ENCODE peak calls at places on chromosomes 3 and 15, in six cellular contexts. G is effector memory CD4-positive, alpha-beta T cell; X is IMR-90; W is heart left ventricle; Y is HCT116; D is mammary epithelial cell. R is an unnamed sample. For H3K9me3 and H3K4me1, the result is how much of the 10 kb centered on the place peaks cover.

GRCh38 chr15:90489944-90490343 is 39.8 kb upstream of the CRTC3 start:
- DNase-seq in D (no peak), X (peak), Y (no peak), G (no peak), W (no peak), R (no peak)

GRCh38 chr3:82087958-82088357 is 326.5 kb upstream of the GBE1 start:
- DNase-seq in X (peak), G (no peak), W (no peak), D (peak), Y (no peak), R (no peak)

GRCh38 chr3:128730521-128730920 is 4.5 kb downstream of the RAB7A start:
- DNase-seq in Y (no peak), W (no peak), X (no peak), D (no peak), G (no peak), R (no peak)

GRCh38 chr15:43390723-43391122 is 19.8 kb downstream of the TUBGCP4 start:
- DNase-seq in G (no peak), X (peak), W (no peak), D (no peak), Y (no peak), R (no peak)

GRCh38 chr15:39514933-39515332 is 65.9 kb upstream of the THBS1 start:
- DNase-seq in W (no peak), G (no peak), D (no peak), X (no peak), Y (no peak), R (no peak)

GRCh38 chr3:170572665-170573253 is 13.1 kb downstream of the SLC7A14 start:
- DNase-seq in Y (no peak), D (peak), X (peak), W (no peak), G (no peak), R (no peak)

GRCh38 chr3:189588818-189589569 is 42.2 kb upstream of the TP63 start:
- DNase-seq in G (no peak), D (peak), Y (no peak), X (no peak), W (no peak), R (no peak)

GRCh38 chr15:92808611-92809063 is 91.5 kb upstream of the CHD2 start:
- DNase-seq in X (peak), G (no peak), Y (no peak), W (peak), D (peak), R (no peak)

GRCh38 chr15:37099321-37100108 is 834 bp downstream of the MEIS2 start:
- DNase-seq in W (peak), X (peak), D (peak), G (no peak), Y (peak), R (no peak)

GRCh38 chr3:25428003-25428861 is at the start of gene RARB:
- DNase-seq in Y (no peak), G (no peak), X (peak), W (peak), D (peak), R (no peak)

GRCh38 chr15:45431502-45431901 is 53.2 kb upstream of the GATM start:
- DNase-seq in X (no peak), W (no peak), Y (no peak), G (no peak), D (no peak), R (no peak)

GRCh38 chr3:128344046-128344368 is 122.7 kb downstream of the DNAJB8 start:
- DNase-seq in D (no peak), Y (no peak), X (no peak), W (no peak), G (no peak), R (no peak)

GRCh38 chr3:123278446-123278845 is 76.7 kb downstream of the SEC22A start:
- DNase-seq in D (no peak), W (no peak), G (no peak), Y (no peak), X (no peak), R (no peak)

GRCh38 chr3:187924651-187925050 is 179.4 kb upstream of the BCL6 start:
- DNase-seq in W (no peak), G (no peak), D (no peak), X (no peak), Y (no peak), R (no peak)

GRCh38 chr3:195421410-195421809 is 21.4 kb downstream of the ACAP2 start:
- DNase-seq in G (no peak), X (peak), W (no peak), D (no peak), Y (no peak), R (no peak)

GRCh38 chr3:194089357-194090177 is 46.4 kb upstream of the HES1 start:
- DNase-seq in W (peak), X (peak), G (no peak), D (peak), Y (peak), R (no peak)

GRCh38 chr15:95715919-95716318 is 614.6 kb upstream of the NR2F2 start:
- DNase-seq in Y (no peak), G (no peak), X (no peak), W (no peak), D (no peak), R (no peak)
- H3K9me3 ChIP-seq in Y (under half), G (under half), X (under half), W (under half), D (under half), R (under half)

GRCh38 chr3:172061724-172062184 is 22.4 kb downstream of the FNDC3B start:
- DNase-seq in G (no peak), Y (no peak), D (no peak), X (peak), W (no peak), R (no peak)

GRCh38 chr3:172065534-172065933 is 26.2 kb downstream of the FNDC3B start:
- DNase-seq in G (no peak), D (no peak), X (peak), W (no peak), Y (no peak), R (no peak)

GRCh38 chr3:172065967-172066762 is 26.8 kb downstream of the FNDC3B start:
- DNase-seq in X (peak), W (no peak), Y (no peak), D (no peak), G (no peak), R (no peak)

GRCh38 chr3:172066880-172067778 is 27.8 kb downstream of the FNDC3B start:
- DNase-seq in G (no peak), D (no peak), W (no peak), Y (no peak), X (no peak), R (no peak)

GRCh38 chr3:172063456-172064432 is 24.4 kb downstream of the FNDC3B start:
- DNase-seq in Y (no peak), W (no peak), G (no peak), X (no peak), D (no peak), R (no peak)
- H3K4me3 ChIP-seq in Y (no peak), W (no peak), G (no peak), X (no peak), D (no peak), R (no peak)

DNA sequence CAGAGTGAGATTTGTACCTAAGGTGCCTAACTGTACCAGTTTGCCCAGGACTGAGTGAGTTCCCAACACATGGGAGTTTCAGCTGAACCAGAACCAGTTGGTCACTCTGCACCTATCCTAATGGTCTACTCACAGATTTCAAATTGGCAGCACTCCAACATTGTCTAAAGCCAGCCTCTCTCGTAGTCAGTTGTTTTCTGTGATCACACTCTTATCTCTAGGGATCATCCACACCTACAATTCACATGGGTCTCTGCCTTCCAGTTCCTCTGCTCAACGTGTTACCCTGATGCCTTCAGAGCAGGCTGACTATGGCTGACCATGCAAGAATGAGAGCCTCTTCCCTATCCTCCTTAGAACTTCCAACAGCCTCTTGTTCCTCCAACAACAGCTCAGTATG is 624.8 kb downstream of the NTRK3 start:
- DNase-seq in W (no peak), X (no peak), Y (no peak), G (no peak), D (no peak), R (no peak)
- H3K4me1 ChIP-seq in W (under half), X (under half), Y (under half), G (under half), D (under half), R (under half)

GRCh38 chr15:25057574-25057973 is 102.8 kb downstream of the SNRPN start:
- DNase-seq in X (no peak), W (no peak), D (no peak), G (no peak), Y (no peak), R (no peak)
- H3K9me3 ChIP-seq in X (half or more), W (half or more), D (half or more), G (half or more), Y (half or more), R (half or more)

GRCh38 chr15:64369078-64369607 is 12.1 kb downstream of the PCLAF start:
- DNase-seq in X (peak), D (no peak), Y (no peak), G (no peak), W (no peak), R (no peak)

GRCh38 chr15:64373360-64373759 is 7.9 kb downstream of the PCLAF start:
- DNase-seq in X (no peak), D (no peak), G (no peak), W (no peak), Y (no peak), R (no peak)
- H3K4me3 ChIP-seq in X (no peak), D (no peak), G (no peak), W (no peak), Y (no peak), R (no peak)

GRCh38 chr15:31352911-31353811 is 26.5 kb downstream of the KLF13 start:
- DNase-seq in D (no peak), G (no peak), W (peak), Y (no peak), X (peak), R (peak)

GRCh38 chr15:31353931-31354330 is 27.3 kb downstream of the KLF13 start:
- DNase-seq in X (no peak), W (peak), Y (no peak), D (no peak), G (no peak), R (no peak)

GRCh38 chr15:31349233-31350141 is 22.9 kb downstream of the KLF13 start:
- DNase-seq in D (no peak), W (no peak), Y (no peak), G (no peak), X (no peak), R (no peak)

GRCh38 chr15:31350771-31351170 is 24.1 kb downstream of the KLF13 start:
- DNase-seq in Y (no peak), X (no peak), W (no peak), G (no peak), D (no peak), R (no peak)

DNA sequence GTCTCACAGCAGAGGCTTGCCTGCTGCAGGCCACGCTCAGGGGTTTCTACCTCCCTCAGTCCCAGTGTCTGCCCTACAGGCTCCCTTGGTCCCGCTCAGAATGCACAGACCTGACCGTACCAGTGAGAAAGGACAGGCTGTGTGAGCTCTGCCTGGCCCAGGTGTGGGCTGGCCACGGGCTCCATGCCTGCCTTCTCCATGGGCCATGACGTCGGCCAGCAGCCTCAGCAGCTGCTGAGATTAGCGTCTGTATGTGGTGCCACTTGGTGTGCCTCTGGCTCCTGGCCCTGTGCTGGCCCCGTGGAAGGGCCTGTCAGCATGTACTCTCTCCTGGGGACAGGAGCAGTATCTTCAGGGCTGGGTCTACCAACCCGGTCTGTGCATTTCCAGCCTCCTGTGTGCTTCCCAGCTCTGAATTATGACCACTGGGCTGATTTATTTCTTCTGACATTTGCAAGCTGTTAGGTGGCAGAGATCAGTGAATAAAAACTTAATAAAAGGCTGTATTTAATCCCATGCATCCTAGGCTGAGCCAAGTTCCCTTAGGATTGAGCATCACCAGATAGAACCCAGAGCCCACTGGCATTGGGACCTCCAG is 25.7 kb downstream of the KLF13 start:
- DNase-seq in X (peak), Y (no peak), D (no peak), G (no peak), W (peak), R (no peak)
- H3K4me1 ChIP-seq in X (under half), Y (under half), D (under half), G (half or more), W (half or more), R (half or more)

DNA sequence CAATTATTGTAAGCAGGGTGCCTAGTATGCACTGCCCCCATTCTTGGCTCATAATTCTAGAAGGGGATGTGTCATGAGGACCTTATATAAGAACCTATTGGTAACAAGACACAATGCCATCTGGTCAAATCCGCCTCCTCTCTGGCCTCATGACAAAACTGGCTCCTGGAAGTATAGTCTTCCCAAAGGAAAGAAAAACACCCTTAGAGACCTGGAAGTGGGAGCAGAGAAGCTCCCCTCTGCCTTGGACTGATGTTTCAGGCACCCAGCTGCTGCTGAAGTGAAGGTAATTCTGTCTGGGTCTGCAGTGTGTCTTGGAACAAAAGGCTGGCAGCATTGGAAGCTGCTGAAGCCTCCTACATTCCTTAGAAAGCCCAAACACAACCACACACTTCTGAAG is 107.2 kb upstream of the CLSTN2 start:
- DNase-seq in G (no peak), Y (no peak), X (no peak), W (no peak), D (no peak), R (no peak)
- H3K9me3 ChIP-seq in G (under half), Y (under half), X (under half), W (under half), D (under half), R (under half)

DNA sequence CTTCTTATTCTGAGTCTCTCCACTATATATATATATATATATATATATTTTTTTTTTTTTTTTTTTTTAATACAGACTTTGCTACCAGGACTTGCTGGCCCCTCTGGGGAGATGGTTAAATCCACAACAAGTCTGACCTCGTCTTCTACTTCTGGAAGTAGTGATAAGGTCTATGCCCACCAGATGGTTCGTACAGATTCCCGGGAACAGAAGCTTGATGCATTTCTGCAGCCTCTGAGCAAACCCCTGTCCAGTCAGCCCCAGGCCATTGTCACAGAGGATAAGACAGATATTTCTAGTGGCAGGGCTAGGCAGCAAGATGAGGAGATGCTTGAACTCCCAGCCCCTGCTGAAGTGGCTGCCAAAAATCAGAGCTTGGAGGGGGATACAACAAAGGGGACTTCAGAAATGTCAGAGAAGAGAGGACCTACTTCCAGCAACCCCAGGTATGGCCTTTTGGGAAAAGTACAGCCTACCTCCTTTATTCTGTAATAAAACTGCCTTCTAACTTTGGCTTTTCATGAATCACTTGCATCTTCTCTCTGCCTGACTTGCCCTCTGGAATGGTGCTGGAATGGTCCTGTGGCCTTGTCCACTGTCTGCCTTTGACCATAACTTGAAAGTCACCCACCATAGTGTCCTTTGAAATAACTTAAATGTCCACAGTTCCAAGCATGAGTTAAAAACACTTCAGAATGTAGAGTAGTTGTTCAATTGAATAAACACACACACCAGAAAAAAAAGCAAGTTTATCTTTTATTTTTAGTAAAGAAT is 32.4 kb downstream of the MLH1 start:
- DNase-seq in D (no peak), X (no peak), W (no peak), Y (no peak), G (no peak), R (no peak)
- H3K4me3 ChIP-seq in D (no peak), X (no peak), W (no peak), Y (no peak), G (no peak), R (no peak)